ENCODE peak calls at places on chromosomes 5 and 9, in ten cellular contexts. G is fibroblast of lung, L is pancreas, Y is lower lobe of right lung, H is uterus, R is aorta, X is coronary artery, Z is brain microvascular endothelial cell, O is body of pancreas, U is A673. V is an unnamed sample.

GRCh38 chr5:91591076-91591475 is 208.0 kb upstream of the ARRDC3 start:
- DNase-seq in G (peak; percentile 3), L (no peak), Y (no peak), H (no peak), R (no peak), X (no peak), Z (no peak), O (no peak), U (peak; percentile 6), V (no peak)

GRCh38 chr5:922041-922744 is 29.5 kb downstream of the TRIP13 start:
- DNase-seq in G (no peak), L (no peak), Y (no peak), H (peak; percentile 9), R (no peak), X (peak; percentile 63), Z (no peak), O (no peak), U (no peak), V (no peak)

GRCh38 chr9:133327834-133328484 is 8.0 kb downstream of the SURF6 start:
- DNase-seq in G (no peak), L (peak; percentile 21), Y (no peak), H (no peak), R (no peak), X (no peak), Z (no peak), O (no peak), U (no peak), V (no peak)

GRCh38 chr5:135578685-135579341 is at the start of gene CXCL14:
- DNase-seq in G (peak; percentile 87), L (no peak), Y (peak; percentile 55), H (no peak), R (peak; percentile 84), X (no peak), Z (peak; percentile 35), O (peak; percentile 11), U (peak; percentile 91), V (no peak)

GRCh38 chr5:10691826-10692785 is 68.9 kb downstream of the DAP start:
- DNase-seq in G (peak; percentile 91), L (no peak), Y (no peak), H (no peak), R (no peak), X (no peak), Z (peak; percentile 71), O (no peak), U (no peak), V (no peak)

GRCh38 chr5:167158588-167158987 is 1132.9 kb upstream of the WWC1 start:
- DNase-seq in G (no peak), L (no peak), Y (no peak), H (no peak), R (no peak), X (no peak), Z (no peak), O (no peak), U (peak; percentile 78), V (no peak)

GRCh38 chr9:69200071-69200470 is 26.0 kb downstream of the TJP2 start:
- DNase-seq in G (peak; percentile 76), L (no peak), Y (no peak), H (peak; percentile 35), R (no peak), X (no peak), Z (no peak), O (no peak), U (no peak), V (no peak)

GRCh38 chr5:82376833-82377232 is 98.7 kb upstream of the RPS23 start:
- DNase-seq in G (no peak), L (no peak), Y (no peak), H (no peak), R (no peak), X (no peak), Z (no peak), O (no peak), U (no peak), V (no peak)

GRCh38 chr5:103224118-103224893 is 34.3 kb upstream of the MACIR start:
- DNase-seq in G (peak; percentile 69), L (no peak), Y (no peak), H (peak; percentile 19), R (no peak), X (no peak), Z (peak; percentile 82), O (peak; percentile 47), U (peak; percentile 87), V (peak; percentile 22)

GRCh38 chr9:133710661-133711427 is 27.3 kb downstream of the SARDH start:
- DNase-seq in G (no peak), L (peak; percentile 52), Y (no peak), H (no peak), R (peak; percentile 73), X (no peak), Z (no peak), O (no peak), U (no peak), V (no peak)

GRCh38 chr9:4574657-4575243 is 84.5 kb downstream of the SLC1A1 start:
- DNase-seq in G (no peak), L (no peak), Y (no peak), H (no peak), R (no peak), X (no peak), Z (no peak), O (no peak), U (no peak), V (no peak)

GRCh38 chr5:125584119-125584518 is 837.7 kb upstream of the ZNF608 start:
- DNase-seq in G (peak; percentile 73), L (no peak), Y (no peak), H (no peak), R (no peak), X (no peak), Z (no peak), O (no peak), U (no peak), V (no peak)

GRCh38 chr9:73515216-73515615 is 363.6 kb downstream of the ANXA1 start:
- DNase-seq in G (peak; percentile 7), L (no peak), Y (no peak), H (no peak), R (no peak), X (no peak), Z (no peak), O (no peak), U (no peak), V (no peak)

GRCh38 chr5:160601045-160601444 is 179.4 kb downstream of the PTTG1 start:
- DNase-seq in G (no peak), L (no peak), Y (no peak), H (no peak), R (no peak), X (no peak), Z (no peak), O (no peak), U (no peak), V (no peak)

GRCh38 chr9:37471942-37472679 is 6.9 kb upstream of the ZBTB5 start:
- DNase-seq in G (peak; percentile 97), L (no peak), Y (no peak), H (no peak), R (no peak), X (no peak), Z (peak; percentile 77), O (no peak), U (peak; percentile 92), V (no peak)

GRCh38 chr5:9339206-9339818 is 206.6 kb downstream of the SEMA5A start:
- DNase-seq in G (no peak), L (no peak), Y (no peak), H (no peak), R (no peak), X (no peak), Z (no peak), O (no peak), U (peak; percentile 9), V (peak; percentile 17)

GRCh38 chr5:17089001-17089400 is 128.4 kb upstream of the BASP1 start:
- DNase-seq in G (no peak), L (no peak), Y (no peak), H (no peak), R (no peak), X (no peak), Z (no peak), O (no peak), U (no peak), V (no peak)
- H3K27ac ChIP-seq in G (no peak overlapping the region), L (no peak overlapping the region), Y (no peak overlapping the region), H (no peak overlapping the region), R (no peak overlapping the region), X (no peak overlapping the region), Z (no peak overlapping the region), O (no peak overlapping the region), U (no peak overlapping the region), V (no peak overlapping the region)

GRCh38 chr9:131255731-131256197 is 20.5 kb downstream of the FAM78A start:
- DNase-seq in G (no peak), L (no peak), Y (no peak), H (no peak), R (no peak), X (no peak), Z (no peak), O (no peak), U (no peak), V (no peak)
- H3K4me3 ChIP-seq in G (no peak overlapping the region), L (no peak overlapping the region), Y (peak overlapping the region; percentile 19), H (no peak overlapping the region), R (no peak overlapping the region), X (no peak overlapping the region), Z (no peak overlapping the region), O (no peak overlapping the region), U (no peak overlapping the region), V (peak overlapping the region; percentile 5)

DNA sequence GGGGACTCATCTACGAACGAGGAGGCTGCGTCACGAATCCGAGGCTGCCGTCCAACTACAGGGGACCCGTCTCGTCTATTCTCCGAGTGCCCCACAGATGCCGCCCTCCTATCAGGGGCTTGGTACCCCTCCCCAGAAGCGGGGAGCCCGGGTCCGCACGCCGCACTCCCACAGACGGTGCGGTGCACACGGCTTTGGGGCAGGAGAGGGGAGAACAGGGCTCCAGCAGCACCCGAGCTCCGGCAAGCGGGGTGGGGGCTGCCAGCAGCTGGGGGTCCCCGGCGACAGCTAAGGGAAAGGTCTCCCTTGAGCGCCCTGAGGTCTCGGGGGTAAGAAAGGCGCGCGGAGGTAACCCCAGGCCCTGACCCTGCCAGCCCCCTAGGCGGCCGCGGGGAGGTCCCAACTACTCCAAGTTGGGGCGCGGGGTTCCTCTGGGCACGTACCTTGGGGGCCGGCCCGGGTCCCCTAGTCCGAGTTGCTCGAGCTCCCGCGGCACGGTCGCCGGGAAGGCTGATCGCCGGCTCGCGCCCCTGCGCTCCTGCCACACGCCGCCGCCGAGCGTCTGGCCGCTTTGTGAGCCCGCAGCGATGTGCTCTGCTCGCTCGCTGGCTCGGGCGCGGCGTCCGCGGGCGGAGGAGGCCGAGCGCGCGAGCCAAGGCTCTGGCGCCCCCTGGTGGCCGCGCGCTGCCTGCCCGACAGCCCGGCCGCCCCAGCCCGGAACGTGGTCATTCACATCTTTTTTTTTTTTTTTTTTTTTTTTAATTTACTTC is at the start of gene SPOCK1:
- DNase-seq in G (peak; percentile 66), L (peak; percentile 95), Y (peak; percentile 75), H (peak; percentile 39), R (peak; percentile 92), X (peak; percentile 77), Z (peak; percentile 47), O (peak; percentile 85), U (peak; percentile 85), V (peak; percentile 14)
- H3K27ac ChIP-seq in G (no peak within 1 kb of the TSS), L (no peak within 1 kb of the TSS), Y (no peak within 1 kb of the TSS), H (no peak within 1 kb of the TSS), R (no peak within 1 kb of the TSS), X (no peak within 1 kb of the TSS), Z (no peak within 1 kb of the TSS), O (no peak within 1 kb of the TSS), U (no peak within 1 kb of the TSS), V (no peak within 1 kb of the TSS)

DNA sequence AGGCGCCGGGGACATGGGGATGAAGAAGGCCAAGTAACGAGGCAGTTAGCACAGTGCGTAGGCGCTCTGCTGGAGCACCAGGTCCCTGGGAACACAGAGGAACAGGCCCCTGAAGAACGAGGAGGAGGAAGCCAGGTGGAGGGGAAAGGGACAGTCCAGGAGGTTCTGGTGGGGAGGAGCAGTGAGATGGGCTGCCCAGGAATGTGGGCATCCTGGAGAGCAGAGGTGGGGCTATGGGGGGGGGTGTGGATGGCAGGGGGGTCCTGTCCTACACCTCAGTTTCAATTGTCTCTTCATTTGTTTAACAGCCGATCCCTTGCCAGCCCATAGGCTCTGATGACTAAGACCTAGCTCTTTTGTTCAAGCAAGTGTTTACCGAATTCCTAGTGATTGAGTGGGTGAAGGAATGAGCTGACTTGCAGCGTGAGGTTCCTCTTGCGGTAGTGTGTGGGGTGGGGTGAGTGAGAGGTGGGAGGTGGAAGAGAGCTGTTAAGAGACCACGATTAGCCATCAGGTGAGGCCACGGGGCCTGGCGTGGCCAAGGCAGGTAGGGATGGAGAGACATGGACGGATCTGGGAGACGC is 8.4 kb upstream of the PHYHD1 start:
- DNase-seq in G (peak; percentile 98), L (no peak), Y (peak; percentile 69), H (no peak), R (no peak), X (no peak), Z (peak; percentile 76), O (no peak), U (peak; percentile 60), V (no peak)
- H3K4me3 ChIP-seq in G (no peak overlapping the region), L (no peak overlapping the region), Y (no peak overlapping the region), H (no peak overlapping the region), R (no peak overlapping the region), X (peak overlapping the region; percentile 41), Z (no peak overlapping the region), O (no peak overlapping the region), U (no peak overlapping the region), V (no peak overlapping the region)